ENCODE peak calls at places on chromosomes 16 and 17, in five cellular contexts. Y is naive thymus-derived CD4-positive, alpha-beta T cell; O is Peyer's patch; W is stimulated activated CD4-positive, alpha-beta T cell treated with anti-CD3 and anti-CD28 coated beads, Interleukin-2, amount 100 ng/mL, for 48 hours; F is AML-193. S is an unnamed sample.

GRCh38 chr16:8571061-8571596 is 19.2 kb downstream of the TMEM114 start:
- DNase-seq in Y (no peak), O (no peak), W (no peak), F (peak), S (no peak)

GRCh38 chr16:8674413-8675022 is at the start of gene ABAT:
- DNase-seq in Y (peak), O (peak), W (peak), F (peak), S (peak)

GRCh38 chr17:59131131-59131530 is 23.9 kb downstream of the SKA2 start:
- DNase-seq in Y (no peak), O (no peak), W (no peak), F (no peak), S (no peak)

GRCh38 chr16:81657224-81657623 is 121.9 kb upstream of the PLCG2 start:
- DNase-seq in Y (no peak), O (no peak), W (no peak), F (no peak), S (no peak)

GRCh38 chr16:51327001-51327400 is 175.9 kb upstream of the SALL1 start:
- DNase-seq in Y (no peak), O (no peak), W (no peak), F (no peak), S (no peak)

GRCh38 chr17:67633751-67634191 is 84.0 kb upstream of the NOL11 start:
- DNase-seq in Y (no peak), O (no peak), W (no peak), F (no peak), S (no peak)

GRCh38 chr17:57783338-57783742 is 38.2 kb upstream of the CCDC182 start:
- DNase-seq in Y (peak), O (peak), W (peak), F (peak), S (peak)

GRCh38 chr16:2471016-2471652 is at the start of gene NTN3:
- DNase-seq in Y (no peak), O (no peak), W (no peak), F (no peak), S (no peak)

GRCh38 chr16:81891734-81892364 is 112.8 kb downstream of the PLCG2 start:
- DNase-seq in Y (no peak), O (no peak), W (no peak), F (no peak), S (no peak)

GRCh38 chr17:54967621-54968258 is 714 bp downstream of the COX11 start:
- DNase-seq in Y (peak), O (peak), W (no peak), F (no peak), S (no peak)

S was measured in CMK.